ENCODE peak calls at places on chromosomes 12 and 14, in four cellular contexts. D is K562, Y is GM12878, I is H1. N is an unnamed sample.

GRCh38 chr12:89179245-89179644 is 173.1 kb downstream of the DUSP6 start:
- DNase-seq in D (no peak), I (no peak), Y (no peak), N (no peak)

GRCh38 chr12:104602426-104602825 is 145.7 kb downstream of the CHST11 start:
- DNase-seq in D (no peak), Y (no peak), I (no peak), N (no peak)

GRCh38 chr14:105979446-105979845 is 453.1 kb downstream of the TMEM121 start:
- DNase-seq in D (no peak), I (no peak), Y (no peak), N (no peak)

GRCh38 chr14:90970167-90970600 is 90.3 kb downstream of the RPS6KA5 start:
- DNase-seq in Y (no peak), D (peak; percentile 7), I (no peak), N (peak; percentile 95)

GRCh38 chr12:62977419-62977818 is 42.5 kb upstream of the PPM1H start:
- DNase-seq in I (no peak), D (peak; percentile 52), Y (no peak), N (peak; percentile 8)

GRCh38 chr12:57755454-57756372 is 810 bp downstream of the MARCHF9 start:
- DNase-seq in I (no peak), Y (no peak), D (peak; percentile 44), N (no peak)

GRCh38 chr14:73059326-73059725 is 992 bp downstream of the RBM25 start:
- DNase-seq in D (no peak), Y (no peak), I (no peak), N (no peak)

GRCh38 chr14:50038398-50039119 is 77.8 kb downstream of the VCPKMT start:
- DNase-seq in D (peak; percentile 63), I (no peak), Y (peak; percentile 100), N (no peak)

GRCh38 chr14:30995674-30996073 is 29.8 kb upstream of the AP4S1 start:
- DNase-seq in I (no peak), D (no peak), Y (no peak), N (no peak)

GRCh38 chr12:28156804-28157203 is 33.5 kb upstream of the CCDC91 start:
- DNase-seq in D (peak; percentile 52), I (no peak), Y (no peak), N (no peak)

GRCh38 chr12:104909761-104910160 is 48.3 kb downstream of the SLC41A2 start:
- DNase-seq in D (no peak), I (no peak), Y (no peak), N (no peak)

GRCh38 chr14:50874842-50875241 is 3.0 kb downstream of the ABHD12B start:
- DNase-seq in Y (no peak), D (no peak), I (no peak), N (no peak)

GRCh38 chr12:57148469-57149308 is 1.3 kb upstream of the LRP1-AS start:
- DNase-seq in Y (no peak), D (no peak), I (no peak), N (no peak)

GRCh38 chr14:78997811-78998210 is 827.6 kb downstream of the NRXN3 start:
- DNase-seq in D (no peak), I (no peak), Y (no peak), N (no peak)

GRCh38 chr12:41368006-41368405 is 179.9 kb downstream of the PDZRN4 start:
- DNase-seq in D (no peak), Y (no peak), I (no peak), N (peak; percentile 7)

GRCh38 chr14:64951724-64952123 is 9.2 kb upstream of the GPX2 start:
- DNase-seq in I (no peak), Y (no peak), D (no peak), N (no peak)

GRCh38 chr14:53748691-53749090 is 207.9 kb downstream of the BMP4 start:
- DNase-seq in D (no peak), Y (no peak), I (no peak), N (no peak)

GRCh38 chr12:38138225-38139221 is 178.1 kb upstream of the ALG10B start:
- DNase-seq in I (no peak), Y (peak; percentile 23), D (peak; percentile 63), N (peak; percentile 61)

GRCh38 chr12:69500631-69501030 is 30.4 kb downstream of the FRS2 start:
- DNase-seq in D (no peak), Y (no peak), I (no peak), N (no peak)

GRCh38 chr14:79971330-79971729 is 240.0 kb downstream of the DIO2 start:
- DNase-seq in I (no peak), Y (no peak), D (no peak), N (no peak)

GRCh38 chr12:8894986-8895385 is 19.3 kb upstream of the PHC1 start:
- DNase-seq in D (no peak), Y (no peak), I (no peak), N (no peak)
- H3K79me2 ChIP-seq in D (no peaks in the 10 kb centered on the region), Y (no peaks in the 10 kb centered on the region), I (no peaks in the 10 kb centered on the region), N (no peaks in the 10 kb centered on the region)

DNA sequence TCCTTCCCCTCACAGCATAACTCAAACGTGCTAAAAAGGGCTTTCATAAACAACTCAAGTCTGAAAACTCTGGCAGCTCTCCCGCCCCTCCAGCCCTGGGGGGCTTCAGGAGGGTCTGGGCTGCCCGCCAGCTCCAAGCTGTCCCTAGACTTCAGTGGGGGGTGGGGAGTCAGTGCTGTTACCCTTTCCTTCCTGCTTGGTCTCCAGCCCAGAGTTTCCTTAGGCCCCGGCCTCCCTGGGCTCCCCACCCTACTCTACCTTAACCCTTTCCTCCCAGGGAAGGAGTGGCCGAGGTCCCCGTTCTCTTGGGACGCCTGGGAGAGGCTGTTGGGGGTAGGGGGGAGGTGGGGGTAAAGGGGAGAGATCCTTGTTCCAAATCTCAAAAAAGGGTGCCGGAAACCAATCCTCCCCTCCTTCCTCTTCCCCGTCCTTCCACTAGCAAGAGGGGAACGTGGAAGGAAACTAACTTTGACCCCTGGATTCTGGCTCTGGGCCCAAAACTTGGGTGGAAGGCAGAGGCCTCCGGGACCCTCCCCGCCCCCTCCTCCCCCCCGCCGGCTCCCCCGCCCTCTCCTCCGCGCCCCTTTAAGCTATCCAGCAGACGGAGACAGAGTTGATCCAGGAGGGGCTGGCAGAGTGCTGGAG is 383 bp upstream of the NYNRIN start:
- DNase-seq in Y (no peak), D (no peak), I (no peak), N (no peak)
- TF ChIP-seq EGR1 in Y (no peak), D (no peak), I (peak; percentile 60), N (no peak)

GRCh38 chr14:99242238-99242637 is 29.8 kb downstream of the BCL11B start:
- DNase-seq in I (no peak), D (no peak), Y (no peak), N (no peak)
- H3K79me2 ChIP-seq in I (no peaks in the 10 kb centered on the region), D (no peaks in the 10 kb centered on the region), Y (no peaks in the 10 kb centered on the region), N (no peaks in the 10 kb centered on the region)

DNA sequence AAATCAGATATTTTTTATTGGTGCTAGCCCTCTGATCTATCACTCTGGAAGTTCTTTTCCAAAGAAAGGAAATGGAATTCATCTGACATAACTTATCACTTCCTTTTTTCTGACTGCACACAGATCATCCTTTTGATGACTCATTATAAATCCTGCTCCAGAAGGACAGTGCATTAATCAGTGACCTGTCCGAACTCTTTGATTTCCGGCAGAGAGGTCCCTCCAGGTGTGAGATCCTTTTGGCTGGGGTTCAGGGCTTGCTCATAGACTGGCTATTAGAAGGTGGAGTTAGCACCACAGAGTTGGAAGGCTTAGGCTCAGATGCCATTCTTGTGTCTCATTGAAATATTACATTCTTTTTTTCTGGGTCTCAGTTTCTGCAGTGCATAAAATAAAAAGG is 328.2 kb downstream of the ZFP36L1 start:
- DNase-seq in Y (no peak), D (no peak), I (no peak), N (peak; percentile 94)
- TF ChIP-seq EGR1 in Y (no peak), D (no peak), I (no peak), N (no peak)

GRCh38 chr12:67067453-67068203 is 201.5 kb upstream of the CAND1 start:
- DNase-seq in I (no peak), Y (no peak), D (no peak), N (no peak)
- H3K79me2 ChIP-seq in I (no peaks in the 10 kb centered on the region), Y (no peaks in the 10 kb centered on the region), D (no peaks in the 10 kb centered on the region), N (no peaks in the 10 kb centered on the region)

GRCh38 chr12:65634626-65635331 is 189.5 kb upstream of the HMGA2 start:
- DNase-seq in I (no peak), Y (no peak), D (no peak), N (no peak)
- TF ChIP-seq EGR1 in I (no peak), Y (no peak), D (no peak), N (no peak)